ENCODE peak calls at places on chromosomes 1 and 21, in seven cellular contexts. T is colonic mucosa, J is astrocyte, W is gastrocnemius medialis, M is GM06990, G is neural progenitor cell, A is kidney. C is an unnamed sample. For H3K36me3, the result is how much of the 10 kb centered on the place peaks cover.

GRCh38 chr21:46154155-46154954 is 1.0 kb downstream of the FTCD start:
- DNase-seq in T (no peak), J (no peak), W (no peak), M (no peak), G (no peak), A (peak), C (no peak)

GRCh38 chr21:42835611-42836401 is 43.5 kb downstream of the WDR4 start:
- DNase-seq in T (peak), J (no peak), W (no peak), M (no peak), G (no peak), A (peak), C (no peak)

GRCh38 chr1:12539705-12540579 is 78.1 kb downstream of the DHRS3 start:
- DNase-seq in T (peak), J (peak), W (peak), M (no peak), G (peak), A (peak), C (peak)

GRCh38 chr1:30525631-30525979 is 197.8 kb downstream of the MATN1 start:
- DNase-seq in T (no peak), J (no peak), W (no peak), M (no peak), G (no peak), A (no peak), C (no peak)

GRCh38 chr1:162753998-162754585 is 36.4 kb upstream of the HSD17B7 start:
- DNase-seq in T (no peak), J (no peak), W (no peak), M (no peak), G (no peak), A (no peak), C (no peak)

GRCh38 chr1:47751188-47751587 is 246.0 kb downstream of the TRABD2B start:
- DNase-seq in T (no peak), J (no peak), W (no peak), M (no peak), G (no peak), A (no peak), C (no peak)

GRCh38 chr1:232377494-232377770 is 252.5 kb downstream of the SIPA1L2 start:
- DNase-seq in T (peak), J (peak), W (no peak), M (no peak), G (no peak), A (no peak), C (peak)

GRCh38 chr1:32257227-32257508 is 6.1 kb downstream of the LCK start:
- DNase-seq in T (no peak), J (no peak), W (no peak), M (no peak), G (no peak), A (no peak), C (no peak)

GRCh38 chr1:112713466-112714312 is 1.4 kb downstream of the PPM1J start:
- DNase-seq in T (no peak), J (no peak), W (no peak), M (peak), G (peak), A (peak), C (no peak)

GRCh38 chr1:186722711-186723309 is 42.6 kb upstream of the PTGS2 start:
- DNase-seq in T (peak), J (no peak), W (no peak), M (no peak), G (peak), A (no peak), C (peak)
- TF ChIP-seq CTCF in T (peak), J (peak), W (no peak), M (peak), G (peak), A (peak), C (peak)

DNA sequence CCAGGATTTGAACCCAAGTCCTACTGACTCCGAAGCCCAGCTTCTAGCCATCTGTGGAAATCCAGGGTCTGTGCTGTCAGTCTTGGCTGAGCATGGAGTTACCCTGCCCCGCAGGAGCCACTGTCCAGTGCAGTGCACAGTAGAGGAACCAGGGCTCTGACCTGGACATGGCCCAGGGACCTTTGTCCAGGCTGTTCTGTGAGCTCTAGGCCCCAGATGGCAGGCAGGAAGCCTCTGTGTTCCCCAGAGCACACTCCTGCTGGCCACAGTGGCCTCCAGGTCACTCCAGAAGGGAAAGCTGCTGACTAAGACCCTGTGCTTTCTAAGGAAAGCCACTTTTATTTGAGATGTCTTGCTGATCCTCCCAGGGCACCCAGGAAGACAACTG is 13.8 kb downstream of the S100A7A start:
- DNase-seq in T (no peak), J (no peak), W (no peak), M (no peak), G (no peak), A (no peak), C (no peak)
- H3K36me3 ChIP-seq in T (under half), J (under half), W (under half), M (under half), G (under half), A (under half), C (under half)

DNA sequence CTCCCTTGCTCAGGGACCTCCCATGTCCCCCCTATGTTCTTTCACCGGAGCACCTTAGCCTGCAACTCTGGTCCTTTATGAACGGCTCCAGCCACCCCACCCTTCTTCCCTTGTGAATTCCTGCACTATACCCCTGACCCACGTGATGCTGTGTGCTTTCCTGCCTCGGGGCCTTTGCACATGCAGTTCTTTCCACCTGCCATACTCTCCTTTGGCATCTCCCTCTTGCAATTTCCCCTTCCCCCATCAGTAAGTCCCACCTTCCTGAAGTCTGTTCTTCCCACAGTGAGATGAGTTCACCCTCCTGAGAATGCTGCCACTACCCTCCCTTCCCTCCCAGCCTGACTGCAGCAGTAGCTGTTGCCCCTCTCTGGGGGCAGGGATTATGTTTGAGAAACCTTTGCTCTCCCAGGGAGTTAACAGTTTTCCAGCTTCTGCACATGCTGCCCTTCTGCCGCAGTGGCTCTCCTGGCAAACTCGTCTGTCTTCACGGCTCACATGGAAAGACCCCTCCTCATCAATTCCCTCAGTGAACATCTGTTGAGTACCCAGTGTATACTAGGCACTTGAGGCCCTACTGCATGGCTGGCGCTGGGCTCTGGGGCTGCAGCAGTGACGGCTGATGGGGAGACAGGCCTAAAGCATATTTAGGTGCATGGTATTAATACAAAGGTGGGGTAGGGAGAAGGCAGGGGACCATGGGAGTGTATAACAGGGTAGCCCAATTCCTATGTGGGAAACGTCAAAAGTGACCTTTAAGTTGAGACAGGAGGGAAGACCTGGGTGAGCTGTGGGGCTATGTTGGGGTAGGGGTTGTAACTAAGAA is 9.7 kb downstream of the ZNF362 start:
- DNase-seq in T (no peak), J (no peak), W (no peak), M (no peak), G (no peak), A (no peak), C (no peak)
- TF ChIP-seq CTCF in T (no peak), J (no peak), W (no peak), M (no peak), G (no peak), A (no peak), C (no peak)

DNA sequence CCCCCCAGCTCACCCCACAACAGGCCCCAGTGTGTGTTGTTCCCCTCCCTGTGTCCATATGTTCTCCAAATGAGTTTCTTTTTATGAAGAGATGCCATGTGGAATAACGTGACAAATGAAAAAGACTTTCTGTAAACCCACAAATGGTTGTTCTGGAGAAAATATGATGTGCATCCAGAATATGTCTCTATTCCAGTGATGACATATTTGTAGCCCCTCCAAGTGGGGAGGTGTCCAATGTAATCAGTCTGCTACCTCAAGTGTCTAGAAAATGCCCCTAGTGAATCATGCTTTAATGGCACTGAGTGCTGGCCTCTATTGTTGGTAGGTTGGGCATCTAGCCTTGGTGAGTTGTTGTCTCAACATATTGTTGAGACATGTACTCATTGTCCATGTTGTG is 179.6 kb downstream of the KCNK2 start:
- DNase-seq in T (no peak), J (no peak), W (no peak), M (no peak), G (no peak), A (no peak), C (no peak)
- H3K36me3 ChIP-seq in T (under half), J (under half), W (under half), M (under half), G (under half), A (under half), C (under half)

GRCh38 chr21:41375875-41376274 is 14.0 kb downstream of the MX2 start:
- DNase-seq in T (no peak), J (no peak), W (no peak), M (no peak), G (no peak), A (no peak), C (no peak)

GRCh38 chr21:41381731-41382130 is 19.9 kb downstream of the MX2 start:
- DNase-seq in T (no peak), J (no peak), W (no peak), M (no peak), G (no peak), A (no peak), C (no peak)

GRCh38 chr21:41377715-41378114 is 15.9 kb downstream of the MX2 start:
- DNase-seq in T (no peak), J (no peak), W (no peak), M (no peak), G (peak), A (no peak), C (no peak)

GRCh38 chr21:41379901-41380300 is 18.1 kb downstream of the MX2 start:
- DNase-seq in T (no peak), J (no peak), W (no peak), M (no peak), G (no peak), A (no peak), C (no peak)

DNA sequence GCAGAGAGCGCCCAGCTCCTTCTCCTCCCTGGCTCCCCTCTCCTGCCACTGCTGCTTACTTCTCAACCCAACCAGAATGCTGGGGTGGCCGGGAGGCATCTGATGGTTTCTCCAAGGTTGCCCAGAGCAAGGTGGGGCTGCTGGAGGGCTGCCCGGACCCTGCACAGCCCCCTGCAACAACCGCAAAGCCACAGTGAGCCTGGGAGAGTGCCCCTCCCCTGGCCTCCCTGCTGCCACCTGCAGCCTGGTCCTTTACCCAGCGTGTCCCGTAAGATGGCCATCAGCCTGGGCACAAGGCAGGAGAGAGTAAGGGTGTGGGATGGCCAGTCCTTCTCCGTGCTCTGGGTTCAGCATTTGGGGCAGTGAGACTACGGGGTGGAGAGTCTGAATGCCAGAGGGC is 17.0 kb downstream of the MX2 start:
- DNase-seq in T (no peak), J (no peak), W (no peak), M (no peak), G (no peak), A (no peak), C (no peak)
- TF ChIP-seq CTCF in T (no peak), J (no peak), W (no peak), M (no peak), G (peak), A (no peak), C (peak)

GRCh38 chr1:219985169-219985568 is 56.8 kb upstream of the SLC30A10 start:
- DNase-seq in T (no peak), J (no peak), W (no peak), M (peak), G (no peak), A (no peak), C (no peak)
- H3K36me3 ChIP-seq in T (under half), J (under half), W (under half), M (under half), G (under half), A (under half), C (under half)

C was measured in brain microvascular endothelial cell.